ENCODE peak calls at places on chromosome X, in nine cellular contexts. Z is heart left ventricle, F is omental fat pad, X is astrocyte of the cerebellum, M is foreskin fibroblast, Y is GM12865, H is mesothelial cell of epicardium, P is GM06990, G is GM23338. L is an unnamed sample.

GRCh38 chrX:129597905-129598304 is 56.9 kb downstream of the APLN start:
- DNase-seq in M (no peak), Y (no peak), F (no peak), P (no peak), X (no peak), H (no peak), Z (no peak), G (no peak), L (no peak)

GRCh38 chrX:119753639-119754257 is 4.6 kb upstream of the SOWAHD start:
- DNase-seq in G (peak), M (no peak), H (no peak), X (peak), F (no peak), Y (peak), Z (no peak), P (no peak), L (no peak)

GRCh38 chrX:2495595-2495994 is 5.2 kb downstream of the DHRSX start:
- DNase-seq in X (no peak), F (no peak), Z (no peak), M (no peak), Y (no peak), P (no peak), H (no peak), G (peak), L (no peak)

GRCh38 chrX:144681501-144681900 is 565.8 kb upstream of the SPANXN1 start:
- DNase-seq in G (no peak), F (no peak), Y (no peak), X (no peak), P (no peak), Z (no peak), H (no peak), M (no peak), L (no peak)

GRCh38 chrX:136203438-136203837 is 47.8 kb downstream of the MAP7D3 start:
- DNase-seq in G (no peak), Y (no peak), F (no peak), H (no peak), M (no peak), X (no peak), Z (no peak), P (no peak), L (no peak)

GRCh38 chrX:153953892-153954617 is 9.6 kb upstream of the RENBP start:
- DNase-seq in Z (no peak), P (no peak), G (no peak), M (no peak), X (no peak), Y (no peak), F (no peak), H (no peak), L (no peak)

GRCh38 chrX:8868070-8868795 is 67.0 kb upstream of the FAM9A start:
- DNase-seq in P (no peak), Z (no peak), M (peak), G (no peak), Y (no peak), X (no peak), H (no peak), F (no peak), L (no peak)

GRCh38 chrX:29229802-29230201 is 642.6 kb downstream of the IL1RAPL1 start:
- DNase-seq in P (no peak), Z (no peak), H (no peak), Y (no peak), F (no peak), X (no peak), G (no peak), M (peak), L (no peak)

GRCh38 chrX:35166023-35166422 is 223.4 kb downstream of the FAM47B start:
- DNase-seq in G (no peak), X (peak), Z (no peak), F (no peak), Y (no peak), M (no peak), H (no peak), P (no peak), L (no peak)

GRCh38 chrX:140503714-140504351 is 1.0 kb downstream of the SOX3 start:
- DNase-seq in M (no peak), H (no peak), F (no peak), P (no peak), G (peak), Y (no peak), X (no peak), Z (no peak), L (peak)

GRCh38 chrX:133337250-133337649 is 78.0 kb downstream of the GPC4 start:
- DNase-seq in Y (no peak), Z (no peak), H (peak), F (no peak), G (no peak), P (no peak), M (no peak), X (no peak), L (no peak)

GRCh38 chrX:100980608-100981497 is 11.3 kb downstream of the ARL13A start:
- DNase-seq in P (no peak), M (peak), Z (no peak), H (no peak), G (no peak), X (peak), Y (no peak), F (no peak), L (no peak)

GRCh38 chrX:70452143-70452733 is 7.6 kb downstream of the DLG3 start:
- DNase-seq in G (peak), H (peak), F (no peak), M (no peak), Z (peak), X (no peak), Y (peak), P (peak), L (peak)

GRCh38 chrX:69618803-69619202 is 2.9 kb downstream of the EDA start:
- DNase-seq in Z (peak), F (no peak), X (no peak), M (no peak), P (peak), H (no peak), G (peak), Y (peak), L (no peak)

GRCh38 chrX:41238543-41238942 is 95.4 kb upstream of the DDX3X start:
- DNase-seq in F (no peak), Y (peak), M (peak), P (no peak), Z (no peak), H (no peak), X (no peak), G (no peak), L (no peak)

GRCh38 chrX:77087529-77088169 is 359.5 kb upstream of the FGF16 start:
- DNase-seq in F (no peak), Z (peak), X (peak), H (no peak), P (no peak), G (no peak), Y (no peak), M (no peak), L (no peak)

GRCh38 chrX:55451125-55451524 is 802 bp upstream of the MAGEH1 start:
- DNase-seq in Y (no peak), H (no peak), P (no peak), F (no peak), X (no peak), M (no peak), G (no peak), Z (no peak), L (no peak)

GRCh38 chrX:55451626-55451989 is 319 bp upstream of the MAGEH1 start:
- DNase-seq in Z (no peak), G (no peak), H (no peak), X (no peak), Y (no peak), F (no peak), M (no peak), P (no peak), L (no peak)

GRCh38 chrX:55452825-55453124 is 848 bp downstream of the MAGEH1 start:
- DNase-seq in G (no peak), X (no peak), H (no peak), Z (no peak), Y (peak), M (no peak), P (peak), F (no peak), L (no peak)

GRCh38 chrX:55451990-55452824 is at the start of gene MAGEH1:
- DNase-seq in P (peak), F (no peak), M (peak), H (peak), G (peak), Z (peak), X (peak), Y (peak), L (peak)

GRCh38 chrX:55450259-55450658 is 1.7 kb upstream of the MAGEH1 start:
- DNase-seq in H (no peak), P (no peak), Z (no peak), M (no peak), G (peak), Y (peak), F (no peak), X (no peak), L (no peak)
- TF ChIP-seq CTCF in H (no peak), P (no peak), Z (no peak), M (no peak), G (peak), Y (no peak), F (no peak), X (peak), L (no peak)

GRCh38 chrX:103687073-103687695 is 685 bp upstream of the MORF4L2 start:
- DNase-seq in F (peak), Y (peak), G (no peak), H (peak), X (no peak), P (peak), M (peak), Z (peak), L (peak)
- TF ChIP-seq CTCF in F (peak), Y (peak), G (peak), H (peak), X (peak), P (peak), M (peak), Z (peak), L (peak)

GRCh38 chrX:22628275-22628674 is 355.6 kb downstream of the CBLL2 start:
- DNase-seq in P (no peak), H (no peak), F (no peak), X (no peak), Z (no peak), M (no peak), G (no peak), Y (no peak), L (no peak)
- TF ChIP-seq CTCF in P (no peak), H (no peak), F (no peak), X (no peak), Z (no peak), M (no peak), G (no peak), Y (no peak), L (no peak)

GRCh38 chrX:50920132-50920531 is 9.6 kb downstream of the BMP15 start:
- DNase-seq in F (no peak), Z (no peak), Y (no peak), G (peak), X (peak), H (no peak), P (no peak), M (no peak), L (no peak)
- TF ChIP-seq CTCF in F (no peak), Z (peak), Y (no peak), G (peak), X (peak), H (peak), P (no peak), M (peak), L (no peak)

DNA sequence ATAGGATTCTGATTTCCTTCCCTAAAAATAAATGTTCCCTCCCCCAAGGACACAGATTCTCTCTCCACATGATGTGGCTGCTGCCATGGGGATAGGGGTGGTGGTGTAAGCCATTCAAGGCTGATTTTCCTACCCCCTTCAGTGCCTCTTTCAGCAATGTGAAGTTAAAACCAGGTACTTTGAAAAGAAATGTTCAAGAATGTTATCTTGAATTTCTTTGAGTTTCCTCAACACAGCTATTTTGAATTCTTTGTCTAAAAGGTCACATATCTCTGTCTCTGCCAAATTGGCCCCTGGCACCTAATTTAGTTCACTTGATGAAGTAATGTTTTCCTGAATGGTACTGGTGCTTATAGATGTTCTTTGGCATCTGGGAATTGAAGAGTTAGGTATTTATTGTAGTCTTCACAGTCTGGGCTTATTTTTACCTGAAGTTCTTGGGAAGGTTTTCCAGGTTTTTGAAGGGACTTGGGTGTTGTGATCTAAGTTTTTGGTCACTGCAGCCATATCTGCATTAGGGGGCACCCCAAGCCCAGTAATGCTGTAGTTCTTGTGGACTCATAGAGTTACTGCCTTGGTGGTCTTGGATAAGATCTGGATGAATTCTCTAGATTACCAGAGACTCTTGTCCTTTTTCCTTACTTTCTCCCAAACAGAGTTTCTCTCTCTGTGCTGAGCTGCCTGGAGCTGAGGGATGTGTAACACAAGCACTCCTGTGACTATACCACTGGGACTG is 7.6 kb upstream of the DIPK2B start:
- DNase-seq in X (no peak), F (no peak), M (no peak), Y (no peak), H (no peak), P (no peak), Z (no peak), G (peak), L (no peak)
- TF ChIP-seq CTCF in X (no peak), F (no peak), M (no peak), Y (no peak), H (no peak), P (no peak), Z (no peak), G (peak), L (no peak)

GRCh38 chrX:150363561-150364346 is 637 bp downstream of the MAMLD1 start:
- DNase-seq in Y (no peak), G (peak), X (no peak), Z (peak), H (peak), F (no peak), P (no peak), M (peak), L (peak)
- TF ChIP-seq CTCF in Y (no peak), G (no peak), X (peak), Z (peak), H (no peak), F (no peak), P (no peak), M (no peak), L (no peak)

DNA sequence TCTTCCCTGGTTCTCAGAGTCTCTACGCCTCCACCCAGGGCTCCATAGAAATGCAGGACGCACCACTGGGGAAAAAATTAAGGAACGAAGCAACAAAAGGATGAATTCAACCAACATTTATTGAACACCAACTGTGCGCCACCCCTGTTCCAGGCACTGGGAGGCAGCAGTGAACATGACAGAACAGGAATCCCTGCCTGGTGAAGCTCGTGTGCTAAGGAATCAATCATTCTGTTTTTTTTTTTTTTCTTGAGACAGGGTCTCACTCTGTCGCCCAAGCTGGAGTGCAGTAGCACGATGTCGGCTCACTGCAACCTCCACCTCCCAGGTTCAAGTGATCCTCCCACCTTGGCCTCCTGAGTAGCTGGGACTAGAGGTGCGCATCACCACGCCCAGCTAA is 1.9 kb upstream of the FTSJ1 start:
- DNase-seq in P (no peak), Y (peak), X (no peak), M (no peak), G (peak), F (no peak), Z (no peak), H (no peak), L (no peak)
- TF ChIP-seq CTCF in P (peak), Y (peak), X (peak), M (peak), G (peak), F (no peak), Z (no peak), H (no peak), L (no peak)

DNA sequence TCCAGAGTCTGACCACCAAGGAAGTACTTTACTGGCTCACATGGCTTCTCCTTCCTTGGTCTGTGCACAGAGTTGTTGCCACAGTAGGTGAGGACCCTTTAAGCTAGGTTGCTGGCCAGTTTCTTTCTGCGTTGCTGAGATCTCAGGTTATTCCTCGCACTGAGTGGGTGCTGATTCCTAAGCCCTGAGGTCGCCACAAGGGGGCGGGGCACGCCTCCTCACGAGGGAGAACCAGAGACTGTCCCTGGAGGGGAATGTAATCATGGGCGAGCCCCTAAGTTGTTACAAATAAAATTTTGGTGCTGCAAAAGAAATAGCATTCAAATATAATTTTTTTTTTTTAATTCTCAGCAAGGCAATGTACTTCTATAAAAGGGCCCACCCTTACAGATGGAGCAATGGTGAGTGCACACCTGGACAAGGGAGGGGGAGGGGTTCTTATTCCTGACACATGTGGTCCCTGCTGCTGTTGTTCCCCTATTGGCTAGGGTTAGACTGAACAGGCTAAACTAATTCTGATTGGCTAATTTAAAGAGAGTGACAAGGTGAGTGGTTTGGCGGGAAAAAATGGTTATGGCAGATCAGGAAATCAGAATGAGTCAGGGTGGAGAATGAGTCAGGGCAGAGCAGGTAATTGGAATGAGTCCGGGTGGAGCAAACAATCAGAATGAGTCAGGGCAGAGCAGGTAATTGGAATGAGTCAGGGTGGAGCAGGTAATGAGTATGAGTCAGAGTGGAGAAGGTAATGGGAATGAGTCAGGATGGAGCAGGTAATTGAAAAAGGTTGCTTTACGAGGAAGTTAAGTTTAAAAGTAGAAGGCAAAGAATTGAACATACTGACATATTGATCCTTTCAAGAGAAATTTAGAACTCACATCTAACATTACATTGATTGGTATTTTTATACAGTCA is 107.5 kb downstream of the VSIG4 start:
- DNase-seq in Z (peak), Y (no peak), X (no peak), P (no peak), M (no peak), H (no peak), F (no peak), G (peak), L (no peak)
- TF ChIP-seq CTCF in Z (no peak), Y (no peak), X (no peak), P (peak), M (no peak), H (no peak), F (no peak), G (peak), L (no peak)